ENCODE peak calls at places on chromosomes 1 and 21, in nine cellular contexts. One of them, this sample, is unnamed.

GRCh38 chr1:231192620-231193163 is 30.8 kb downstream of the TRIM67 start:
- DNase-seq in HFF-Myc: no peak
- DNase-seq in cardiac muscle cell: no peak
- DNase-seq in HCT116: no peak
- DNase-seq in adrenal gland: peak; percentile 88
- DNase-seq in PC-9: peak; percentile 53
- DNase-seq in GM12865: no peak
- DNase-seq in lower lobe of right lung: peak; percentile 67
- DNase-seq in GM06990: no peak
- DNase-seq in this sample: peak; percentile 51

GRCh38 chr21:46122241-46122671 is 24.3 kb downstream of the COL6A2 start:
- DNase-seq in HFF-Myc: no peak
- DNase-seq in cardiac muscle cell: no peak
- DNase-seq in HCT116: no peak
- DNase-seq in adrenal gland: no peak
- DNase-seq in PC-9: no peak
- DNase-seq in GM12865: no peak
- DNase-seq in lower lobe of right lung: peak; percentile 39
- DNase-seq in GM06990: no peak
- DNase-seq in this sample: peak; percentile 71

GRCh38 chr1:56301791-56302190 is 277.6 kb downstream of the PLPP3 start:
- DNase-seq in HFF-Myc: peak; percentile 16
- DNase-seq in cardiac muscle cell: no peak
- DNase-seq in HCT116: no peak
- DNase-seq in adrenal gland: no peak
- DNase-seq in PC-9: no peak
- DNase-seq in GM12865: no peak
- DNase-seq in lower lobe of right lung: no peak
- DNase-seq in GM06990: no peak
- DNase-seq in this sample: peak; percentile 96

GRCh38 chr1:59443355-59443754 is 146.5 kb downstream of the FGGY start:
- DNase-seq in HFF-Myc: no peak
- DNase-seq in cardiac muscle cell: no peak
- DNase-seq in HCT116: no peak
- DNase-seq in adrenal gland: peak; percentile 23
- DNase-seq in PC-9: no peak
- DNase-seq in GM12865: no peak
- DNase-seq in lower lobe of right lung: no peak
- DNase-seq in GM06990: no peak
- DNase-seq in this sample: peak; percentile 84

GRCh38 chr21:43189936-43190335 is 21.1 kb downstream of the CRYAA start:
- DNase-seq in HFF-Myc: no peak
- DNase-seq in cardiac muscle cell: no peak
- DNase-seq in HCT116: no peak
- DNase-seq in adrenal gland: no peak
- DNase-seq in PC-9: no peak
- DNase-seq in GM12865: no peak
- DNase-seq in lower lobe of right lung: no peak
- DNase-seq in GM06990: no peak
- DNase-seq in this sample: no peak

GRCh38 chr1:172647110-172647564 is 11.8 kb upstream of the FASLG start:
- DNase-seq in HFF-Myc: no peak
- DNase-seq in cardiac muscle cell: no peak
- DNase-seq in HCT116: no peak
- DNase-seq in adrenal gland: no peak
- DNase-seq in PC-9: no peak
- DNase-seq in GM12865: peak; percentile 21
- DNase-seq in lower lobe of right lung: no peak
- DNase-seq in GM06990: peak; percentile 29
- DNase-seq in this sample: peak; percentile 66

GRCh38 chr1:154014154-154014910 is 23.8 kb downstream of the RPS27 start:
- DNase-seq in HFF-Myc: no peak
- DNase-seq in cardiac muscle cell: no peak
- DNase-seq in HCT116: no peak
- DNase-seq in adrenal gland: peak; percentile 53
- DNase-seq in PC-9: no peak
- DNase-seq in GM12865: no peak
- DNase-seq in lower lobe of right lung: no peak
- DNase-seq in GM06990: no peak
- DNase-seq in this sample: peak; percentile 72

GRCh38 chr1:71721532-71721931 is 560.8 kb downstream of the NEGR1 start:
- DNase-seq in HFF-Myc: no peak
- DNase-seq in cardiac muscle cell: no peak
- DNase-seq in HCT116: no peak
- DNase-seq in adrenal gland: no peak
- DNase-seq in PC-9: no peak
- DNase-seq in GM12865: no peak
- DNase-seq in lower lobe of right lung: no peak
- DNase-seq in GM06990: no peak
- DNase-seq in this sample: no peak

GRCh38 chr1:155127105-155127671 is 488 bp upstream of the EFNA1 start:
- DNase-seq in HFF-Myc: no peak
- DNase-seq in cardiac muscle cell: peak; percentile 50
- DNase-seq in HCT116: no peak
- DNase-seq in adrenal gland: peak; percentile 86
- DNase-seq in PC-9: peak; percentile 79
- DNase-seq in GM12865: no peak
- DNase-seq in lower lobe of right lung: peak; percentile 88
- DNase-seq in GM06990: peak; percentile 34
- DNase-seq in this sample: peak; percentile 66

GRCh38 chr21:9839011-9839661 is 682.2 kb upstream of the TPTE start:
- DNase-seq in HFF-Myc: no peak
- DNase-seq in cardiac muscle cell: no peak
- DNase-seq in HCT116: no peak
- DNase-seq in adrenal gland: no peak
- DNase-seq in PC-9: no peak
- DNase-seq in GM12865: no peak
- DNase-seq in lower lobe of right lung: peak; percentile 53
- DNase-seq in GM06990: no peak
- DNase-seq in this sample: no peak

GRCh38 chr1:115463347-115463746 is 125.3 kb upstream of the NGF start:
- DNase-seq in HFF-Myc: no peak
- DNase-seq in cardiac muscle cell: peak; percentile 38
- DNase-seq in HCT116: no peak
- DNase-seq in adrenal gland: no peak
- DNase-seq in PC-9: no peak
- DNase-seq in GM12865: no peak
- DNase-seq in lower lobe of right lung: no peak
- DNase-seq in GM06990: no peak
- DNase-seq in this sample: no peak

GRCh38 chr1:107782192-107782845 is 182.7 kb downstream of the VAV3 start:
- DNase-seq in HFF-Myc: peak; percentile 25
- DNase-seq in cardiac muscle cell: peak; percentile 61
- DNase-seq in HCT116: peak; percentile 34
- DNase-seq in adrenal gland: peak; percentile 48
- DNase-seq in PC-9: peak; percentile 46
- DNase-seq in GM12865: peak; percentile 67
- DNase-seq in lower lobe of right lung: no peak
- DNase-seq in GM06990: peak; percentile 15
- DNase-seq in this sample: peak; percentile 32

GRCh38 chr1:143667730-143668129 is 304.1 kb downstream of the FAM72C start:
- DNase-seq in HFF-Myc: no peak
- DNase-seq in cardiac muscle cell: no peak
- DNase-seq in HCT116: no peak
- DNase-seq in adrenal gland: no peak
- DNase-seq in PC-9: no peak
- DNase-seq in GM12865: no peak
- DNase-seq in lower lobe of right lung: no peak
- DNase-seq in GM06990: no peak
- DNase-seq in this sample: no peak

GRCh38 chr21:45050361-45050785 is 24.0 kb upstream of the ADARB1 start:
- DNase-seq in HFF-Myc: no peak
- DNase-seq in cardiac muscle cell: no peak
- DNase-seq in HCT116: no peak
- DNase-seq in adrenal gland: no peak
- DNase-seq in PC-9: no peak
- DNase-seq in GM12865: no peak
- DNase-seq in lower lobe of right lung: no peak
- DNase-seq in GM06990: no peak
- DNase-seq in this sample: no peak

GRCh38 chr1:186082235-186082937 is 292.7 kb downstream of the TPR start:
- DNase-seq in HFF-Myc: peak; percentile 24
- DNase-seq in cardiac muscle cell: peak; percentile 85
- DNase-seq in HCT116: peak; percentile 35
- DNase-seq in adrenal gland: peak; percentile 74
- DNase-seq in PC-9: peak; percentile 37
- DNase-seq in GM12865: peak; percentile 89
- DNase-seq in lower lobe of right lung: peak; percentile 67
- DNase-seq in GM06990: peak; percentile 63
- DNase-seq in this sample: peak; percentile 76

GRCh38 chr1:22025368-22026154 is 24.1 kb downstream of the CELA3A start:
- DNase-seq in HFF-Myc: peak; percentile 63
- DNase-seq in cardiac muscle cell: peak; percentile 92
- DNase-seq in HCT116: peak; percentile 82
- DNase-seq in adrenal gland: peak; percentile 93
- DNase-seq in PC-9: peak; percentile 85
- DNase-seq in GM12865: peak; percentile 97
- DNase-seq in lower lobe of right lung: peak; percentile 83
- DNase-seq in GM06990: peak; percentile 87
- DNase-seq in this sample: peak; percentile 93

GRCh38 chr1:22024485-22025367 is 23.3 kb downstream of the CELA3A start:
- DNase-seq in HFF-Myc: peak; percentile 45
- DNase-seq in cardiac muscle cell: peak; percentile 85
- DNase-seq in HCT116: peak; percentile 54
- DNase-seq in adrenal gland: peak; percentile 77
- DNase-seq in PC-9: peak; percentile 57
- DNase-seq in GM12865: peak; percentile 84
- DNase-seq in lower lobe of right lung: peak; percentile 68
- DNase-seq in GM06990: peak; percentile 72
- DNase-seq in this sample: peak; percentile 83

GRCh38 chr1:22030057-22030456 is 22.5 kb upstream of the CDC42 start:
- DNase-seq in HFF-Myc: no peak
- DNase-seq in cardiac muscle cell: no peak
- DNase-seq in HCT116: no peak
- DNase-seq in adrenal gland: no peak
- DNase-seq in PC-9: no peak
- DNase-seq in GM12865: no peak
- DNase-seq in lower lobe of right lung: no peak
- DNase-seq in GM06990: no peak
- DNase-seq in this sample: no peak

GRCh38 chr1:22030473-22030872 is 22.0 kb upstream of the CDC42 start:
- DNase-seq in HFF-Myc: no peak
- DNase-seq in cardiac muscle cell: no peak
- DNase-seq in HCT116: no peak
- DNase-seq in adrenal gland: no peak
- DNase-seq in PC-9: no peak
- DNase-seq in GM12865: no peak
- DNase-seq in lower lobe of right lung: no peak
- DNase-seq in GM06990: no peak
- DNase-seq in this sample: no peak

GRCh38 chr1:22026924-22027289 is 25.4 kb downstream of the CELA3A start:
- DNase-seq in HFF-Myc: no peak
- DNase-seq in cardiac muscle cell: no peak
- DNase-seq in HCT116: no peak
- DNase-seq in adrenal gland: no peak
- DNase-seq in PC-9: no peak
- DNase-seq in GM12865: peak; percentile 54
- DNase-seq in lower lobe of right lung: no peak
- DNase-seq in GM06990: no peak
- DNase-seq in this sample: no peak
- H3K4me3 ChIP-seq in HFF-Myc: no peak overlapping the region
- H3K4me3 ChIP-seq in cardiac muscle cell: no peak overlapping the region
- H3K4me3 ChIP-seq in HCT116: no peak overlapping the region
- H3K4me3 ChIP-seq in adrenal gland: no peak overlapping the region
- H3K4me3 ChIP-seq in PC-9: no peak overlapping the region
- H3K4me3 ChIP-seq in GM12865: peak overlapping the region; percentile 93
- H3K4me3 ChIP-seq in lower lobe of right lung: no peak overlapping the region
- H3K4me3 ChIP-seq in GM06990: peak overlapping the region; percentile 85
- H3K4me3 ChIP-seq in this sample: no peak overlapping the region

GRCh38 chr1:224894915-224895314 is 34.6 kb upstream of the DNAH14 start:
- DNase-seq in HFF-Myc: peak; percentile 26
- DNase-seq in cardiac muscle cell: no peak
- DNase-seq in HCT116: peak; percentile 18
- DNase-seq in adrenal gland: no peak
- DNase-seq in PC-9: peak; percentile 46
- DNase-seq in GM12865: peak; percentile 4
- DNase-seq in lower lobe of right lung: no peak
- DNase-seq in GM06990: no peak
- DNase-seq in this sample: peak; percentile 38
- TF ChIP-seq CTCF in HFF-Myc: peak; percentile 38
- TF ChIP-seq CTCF in cardiac muscle cell: no peak
- TF ChIP-seq CTCF in HCT116: peak; percentile 28
- TF ChIP-seq CTCF in adrenal gland: no peak
- TF ChIP-seq CTCF in PC-9: peak; percentile 61
- TF ChIP-seq CTCF in GM12865: peak; percentile 26
- TF ChIP-seq CTCF in lower lobe of right lung: no peak
- TF ChIP-seq CTCF in GM06990: peak; percentile 34
- TF ChIP-seq CTCF in this sample: peak; percentile 37

GRCh38 chr1:151000408-151000807 is 6.3 kb downstream of the MINDY1 start:
- DNase-seq in HFF-Myc: no peak
- DNase-seq in cardiac muscle cell: no peak
- DNase-seq in HCT116: no peak
- DNase-seq in adrenal gland: no peak
- DNase-seq in PC-9: no peak
- DNase-seq in GM12865: no peak
- DNase-seq in lower lobe of right lung: no peak
- DNase-seq in GM06990: no peak
- DNase-seq in this sample: no peak

GRCh38 chr1:151002006-151002405 is 4.7 kb downstream of the MINDY1 start:
- DNase-seq in HFF-Myc: no peak
- DNase-seq in cardiac muscle cell: no peak
- DNase-seq in HCT116: no peak
- DNase-seq in adrenal gland: no peak
- DNase-seq in PC-9: no peak
- DNase-seq in GM12865: no peak
- DNase-seq in lower lobe of right lung: no peak
- DNase-seq in GM06990: no peak
- DNase-seq in this sample: no peak

GRCh38 chr1:151003175-151003574 is 3.5 kb downstream of the MINDY1 start:
- DNase-seq in HFF-Myc: no peak
- DNase-seq in cardiac muscle cell: no peak
- DNase-seq in HCT116: no peak
- DNase-seq in adrenal gland: no peak
- DNase-seq in PC-9: no peak
- DNase-seq in GM12865: no peak
- DNase-seq in lower lobe of right lung: no peak
- DNase-seq in GM06990: no peak
- DNase-seq in this sample: no peak

GRCh38 chr1:151002611-151003010 is 4.1 kb downstream of the MINDY1 start:
- DNase-seq in HFF-Myc: no peak
- DNase-seq in cardiac muscle cell: no peak
- DNase-seq in HCT116: no peak
- DNase-seq in adrenal gland: no peak
- DNase-seq in PC-9: no peak
- DNase-seq in GM12865: no peak
- DNase-seq in lower lobe of right lung: no peak
- DNase-seq in GM06990: no peak
- DNase-seq in this sample: no peak

GRCh38 chr1:151001592-151001991 is 5.1 kb downstream of the MINDY1 start:
- DNase-seq in HFF-Myc: no peak
- DNase-seq in cardiac muscle cell: no peak
- DNase-seq in HCT116: no peak
- DNase-seq in adrenal gland: no peak
- DNase-seq in PC-9: no peak
- DNase-seq in GM12865: no peak
- DNase-seq in lower lobe of right lung: no peak
- DNase-seq in GM06990: no peak
- DNase-seq in this sample: no peak
- H3K4me3 ChIP-seq in HFF-Myc: no peak overlapping the region
- H3K4me3 ChIP-seq in cardiac muscle cell: no peak overlapping the region
- H3K4me3 ChIP-seq in HCT116: no peak overlapping the region
- H3K4me3 ChIP-seq in adrenal gland: no peak overlapping the region
- H3K4me3 ChIP-seq in PC-9: no peak overlapping the region
- H3K4me3 ChIP-seq in GM12865: no peak overlapping the region
- H3K4me3 ChIP-seq in lower lobe of right lung: no peak overlapping the region
- H3K4me3 ChIP-seq in GM06990: no peak overlapping the region
- H3K4me3 ChIP-seq in this sample: no peak overlapping the region

GRCh38 chr1:3530086-3530930 is 75.8 kb downstream of the ARHGEF16 start:
- DNase-seq in HFF-Myc: no peak
- DNase-seq in cardiac muscle cell: peak; percentile 32
- DNase-seq in HCT116: no peak
- DNase-seq in adrenal gland: no peak
- DNase-seq in PC-9: peak; percentile 48
- DNase-seq in GM12865: no peak
- DNase-seq in lower lobe of right lung: no peak
- DNase-seq in GM06990: no peak
- DNase-seq in this sample: no peak
- TF ChIP-seq CTCF in HFF-Myc: no peak
- TF ChIP-seq CTCF in cardiac muscle cell: no peak
- TF ChIP-seq CTCF in HCT116: no peak
- TF ChIP-seq CTCF in adrenal gland: no peak
- TF ChIP-seq CTCF in PC-9: no peak
- TF ChIP-seq CTCF in GM12865: no peak
- TF ChIP-seq CTCF in lower lobe of right lung: peak; percentile 16
- TF ChIP-seq CTCF in GM06990: no peak
- TF ChIP-seq CTCF in this sample: no peak